ENCODE peak calls at places on chromosomes 11 and 22, in seven cellular contexts. S is Calu3, C is brain microvascular endothelial cell, N is mammary epithelial cell, I is AG10803, G is B cell, A is ovary. Q is an unnamed sample.

GRCh38 chr11:19437760-19438159 is 197.0 kb upstream of the E2F8 start:
- DNase-seq in S (peak; percentile 13), C (peak; percentile 55), N (peak; percentile 71), I (peak; percentile 74), G (no peak), A (no peak), Q (no peak)

GRCh38 chr11:9280655-9281301 is 15.6 kb upstream of the DENND5A start:
- DNase-seq in S (peak; percentile 27), C (peak; percentile 73), N (peak; percentile 60), I (peak; percentile 58), G (peak; percentile 58), A (no peak), Q (peak; percentile 50)

GRCh38 chr11:17692006-17692405 is 27.4 kb upstream of the MYOD1 start:
- DNase-seq in S (no peak), C (no peak), N (no peak), I (no peak), G (no peak), A (no peak), Q (no peak)

GRCh38 chr11:115257286-115258077 is 246.7 kb downstream of the CADM1 start:
- DNase-seq in S (no peak), C (no peak), N (no peak), I (no peak), G (no peak), A (no peak), Q (no peak)

GRCh38 chr11:6646040-6646439 is 9.6 kb downstream of the DCHS1 start:
- DNase-seq in S (no peak), C (peak; percentile 72), N (no peak), I (peak; percentile 86), G (no peak), A (peak; percentile 34), Q (peak; percentile 36)

GRCh38 chr11:111777094-111778046 is 11.2 kb upstream of the PPP2R1B start:
- DNase-seq in S (peak; percentile 23), C (peak; percentile 57), N (peak; percentile 51), I (peak; percentile 82), G (peak; percentile 71), A (no peak), Q (peak; percentile 50)

GRCh38 chr11:20156280-20156875 is 3.9 kb downstream of the DBX1 start:
- DNase-seq in S (peak; percentile 35), C (no peak), N (no peak), I (no peak), G (peak; percentile 10), A (no peak), Q (no peak)

GRCh38 chr11:75326439-75326810 is 25.0 kb downstream of the ARRB1 start:
- DNase-seq in S (no peak), C (no peak), N (no peak), I (no peak), G (no peak), A (no peak), Q (no peak)

GRCh38 chr22:35524966-35525686 is 15.5 kb upstream of the RASD2 start:
- DNase-seq in S (no peak), C (no peak), N (no peak), I (peak; percentile 81), G (no peak), A (peak; percentile 64), Q (no peak)

GRCh38 chr11:102864724-102865123 is 10.1 kb downstream of the MMP12 start:
- DNase-seq in S (no peak), C (no peak), N (no peak), I (no peak), G (no peak), A (no peak), Q (no peak)

GRCh38 chr11:33932721-33933120 is 40.8 kb upstream of the LMO2 start:
- DNase-seq in S (no peak), C (no peak), N (no peak), I (no peak), G (no peak), A (no peak), Q (no peak)

GRCh38 chr22:25354456-25354855 is 135.0 kb downstream of the CRYBB2 start:
- DNase-seq in S (no peak), C (no peak), N (no peak), I (no peak), G (no peak), A (peak; percentile 34), Q (no peak)

GRCh38 chr11:64642418-64642735 is 51.4 kb downstream of the SLC22A12 start:
- DNase-seq in S (no peak), C (no peak), N (no peak), I (no peak), G (no peak), A (peak; percentile 51), Q (no peak)

GRCh38 chr11:64643927-64644326 is 52.9 kb downstream of the SLC22A12 start:
- DNase-seq in S (no peak), C (no peak), N (no peak), I (no peak), G (no peak), A (no peak), Q (no peak)

GRCh38 chr11:64643258-64643881 is 52.4 kb downstream of the SLC22A12 start:
- DNase-seq in S (no peak), C (no peak), N (no peak), I (no peak), G (no peak), A (peak; percentile 70), Q (no peak)

GRCh38 chr11:64642876-64643257 is 51.8 kb downstream of the SLC22A12 start:
- DNase-seq in S (no peak), C (no peak), N (no peak), I (no peak), G (no peak), A (peak; percentile 57), Q (no peak)

DNA sequence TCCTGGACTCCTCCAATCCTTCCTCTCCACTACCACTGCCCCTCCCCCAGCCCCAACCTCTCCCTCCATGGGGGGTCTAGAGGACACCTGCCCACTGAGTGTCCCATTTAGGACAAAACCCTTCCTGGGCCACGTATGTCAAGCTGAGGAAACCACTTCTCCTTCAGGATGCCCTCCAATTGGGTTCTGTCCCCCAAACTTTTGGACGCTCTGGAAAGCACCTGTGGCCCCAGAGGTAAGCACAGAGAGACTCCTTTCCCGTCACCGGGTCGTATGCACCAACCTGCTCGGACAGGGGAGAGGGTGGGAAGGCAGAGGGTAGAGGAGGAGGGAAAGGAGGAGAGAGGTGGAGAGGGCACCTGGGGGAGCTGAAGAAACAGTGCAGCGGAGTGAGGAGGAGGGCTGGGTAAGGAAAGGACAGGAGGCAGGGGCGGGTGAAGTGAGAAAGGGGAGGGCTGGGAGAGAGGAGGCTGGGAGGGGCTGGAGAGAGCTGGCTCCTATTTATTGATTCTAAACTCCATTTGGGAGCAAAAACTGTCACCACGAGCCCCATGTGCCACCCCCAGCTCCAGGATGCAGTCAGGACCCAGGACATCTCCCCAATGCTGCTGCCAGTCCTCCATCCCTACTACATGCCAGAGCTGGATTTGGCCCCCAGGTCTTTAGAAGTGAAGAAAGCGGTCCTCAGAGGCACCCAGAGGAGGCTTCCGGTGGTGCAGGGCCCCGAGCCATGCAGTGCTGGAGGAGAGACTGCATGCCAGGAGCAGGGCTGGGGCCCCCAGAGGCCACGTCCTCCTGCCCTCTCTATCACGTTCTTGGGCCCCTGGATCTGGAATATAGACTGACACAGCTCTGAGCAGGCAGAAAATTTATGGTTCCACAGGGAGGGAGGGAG is 53.6 kb downstream of the SLC22A12 start:
- DNase-seq in S (no peak), C (no peak), N (no peak), I (no peak), G (no peak), A (no peak), Q (no peak)
- TF ChIP-seq CTCF in S (no peak), C (peak; percentile 30), N (peak; percentile 2), I (no peak), G (no peak), A (peak; percentile 18), Q (peak; percentile 8)

DNA sequence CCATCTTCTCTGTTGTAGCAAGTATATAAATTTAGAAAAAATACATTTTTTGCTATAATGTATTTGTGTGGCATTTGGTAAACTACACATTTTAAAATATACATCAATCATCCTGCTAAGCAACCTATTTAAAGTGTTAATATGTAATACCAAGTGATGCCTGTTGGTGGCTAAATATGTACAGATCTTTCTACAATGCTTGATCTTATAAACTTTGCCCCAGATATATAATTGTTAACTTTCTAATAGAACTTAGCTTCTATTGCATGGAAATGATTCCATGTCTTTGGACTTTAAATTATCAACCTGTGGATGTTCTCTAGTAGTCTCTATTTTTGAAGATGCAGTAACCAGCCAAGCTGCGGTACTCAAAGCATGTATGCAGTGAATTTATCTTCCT is 1260.4 kb upstream of the RAG2 start:
- DNase-seq in S (no peak), C (no peak), N (no peak), I (no peak), G (no peak), A (no peak), Q (no peak)
- TF ChIP-seq CTCF in S (no peak), C (peak; percentile 8), N (peak; percentile 26), I (no peak), G (no peak), A (no peak), Q (no peak)

GRCh38 chr11:86802146-86802545 is 1.8 kb downstream of the PRSS23 start:
- DNase-seq in S (no peak), C (no peak), N (peak; percentile 60), I (no peak), G (no peak), A (no peak), Q (no peak)

GRCh38 chr11:86798988-86799387 is 1.4 kb upstream of the PRSS23 start:
- DNase-seq in S (no peak), C (peak; percentile 88), N (no peak), I (peak; percentile 70), G (no peak), A (no peak), Q (no peak)

GRCh38 chr11:86800076-86800955 is at the start of gene PRSS23:
- DNase-seq in S (peak; percentile 64), C (no peak), N (peak; percentile 57), I (peak; percentile 61), G (no peak), A (peak; percentile 81), Q (no peak)

GRCh38 chr11:86800956-86801264 is 568 bp downstream of the PRSS23 start:
- DNase-seq in S (no peak), C (no peak), N (no peak), I (no peak), G (no peak), A (no peak), Q (no peak)

GRCh38 chr11:86799680-86800075 is 664 bp upstream of the PRSS23 start:
- DNase-seq in S (no peak), C (no peak), N (no peak), I (no peak), G (no peak), A (no peak), Q (no peak)
- TF ChIP-seq CTCF in S (no peak), C (peak; percentile 50), N (no peak), I (no peak), G (no peak), A (no peak), Q (no peak)

GRCh38 chr22:19730662-19731360 is 7.5 kb downstream of the GP1BB start:
- DNase-seq in S (peak; percentile 89), C (peak; percentile 43), N (peak; percentile 48), I (peak; percentile 66), G (peak; percentile 88), A (peak; percentile 91), Q (peak; percentile 68)

GRCh38 chr22:19731736-19732135 is 8.4 kb downstream of the GP1BB start:
- DNase-seq in S (no peak), C (no peak), N (no peak), I (no peak), G (no peak), A (no peak), Q (no peak)

GRCh38 chr22:19730141-19730661 is 6.9 kb downstream of the GP1BB start:
- DNase-seq in S (no peak), C (no peak), N (no peak), I (no peak), G (no peak), A (no peak), Q (no peak)

GRCh38 chr22:19732403-19733113 is 9.2 kb downstream of the GP1BB start:
- DNase-seq in S (no peak), C (no peak), N (no peak), I (no peak), G (no peak), A (no peak), Q (no peak)

GRCh38 chr22:19731361-19731725 is 8.0 kb downstream of the GP1BB start:
- DNase-seq in S (no peak), C (no peak), N (no peak), I (no peak), G (no peak), A (no peak), Q (no peak)
- TF ChIP-seq CTCF in S (no peak), C (no peak), N (no peak), I (no peak), G (no peak), A (no peak), Q (no peak)

Q was measured in GM06990.